ENCODE peak calls at places on chromosomes 7 and 10, in seven cellular contexts. H, O, R, Z, F, P and X are unnamed samples.

GRCh38 chr7:2260820-2261219 is 18.8 kb downstream of the NUDT1 start:
- DNase-seq in H (no peak), O (no peak), R (no peak), Z (no peak), F (no peak), P (no peak), X (no peak)

GRCh38 chr7:151782598-151783448 is 94.1 kb downstream of the PRKAG2 start:
- DNase-seq in H (peak), O (peak), R (peak), Z (peak), F (peak), P (peak), X (peak)

GRCh38 chr7:25124485-25125136 is 449 bp downstream of the CYCS start:
- DNase-seq in H (no peak), O (peak), R (peak), Z (no peak), F (no peak), P (no peak), X (no peak)

GRCh38 chr7:99621271-99621670 is 4.5 kb downstream of the ZSCAN25 start:
- DNase-seq in H (no peak), O (no peak), R (no peak), Z (peak), F (no peak), P (no peak), X (no peak)

GRCh38 chr7:149289262-149289661 is 27.3 kb downstream of the ZNF783 start:
- DNase-seq in H (no peak), O (no peak), R (no peak), Z (no peak), F (no peak), P (no peak), X (no peak)

GRCh38 chr10:119449760-119450461 is 92.6 kb downstream of the RGS10 start:
- DNase-seq in H (no peak), O (no peak), R (peak), Z (no peak), F (no peak), P (no peak), X (no peak)

GRCh38 chr10:66804911-66805310 is 120.9 kb upstream of the LRRTM3 start:
- DNase-seq in H (no peak), O (no peak), R (no peak), Z (no peak), F (no peak), P (no peak), X (no peak)

GRCh38 chr10:101229275-101230184 is at the start of gene LBX1:
- DNase-seq in H (no peak), O (no peak), R (no peak), Z (no peak), F (no peak), P (no peak), X (peak)

GRCh38 chr7:157925383-157925875 is 588.6 kb downstream of the DNAJB6 start:
- DNase-seq in H (no peak), O (peak), R (no peak), Z (no peak), F (no peak), P (no peak), X (no peak)

GRCh38 chr10:6230335-6230734 is 27.6 kb downstream of the PFKFB3 start:
- DNase-seq in H (no peak), O (peak), R (no peak), Z (no peak), F (no peak), P (no peak), X (no peak)

GRCh38 chr7:42035205-42035604 is 201.8 kb downstream of the GLI3 start:
- DNase-seq in H (no peak), O (no peak), R (no peak), Z (no peak), F (no peak), P (no peak), X (no peak)

GRCh38 chr10:23099816-23100215 is 4.4 kb downstream of the MSRB2 start:
- DNase-seq in H (no peak), O (no peak), R (no peak), Z (no peak), F (peak), P (no peak), X (peak)

GRCh38 chr7:2452074-2452507 is 24.1 kb downstream of the GRIFIN start:
- DNase-seq in H (no peak), O (peak), R (no peak), Z (no peak), F (no peak), P (no peak), X (peak)

GRCh38 chr10:125037145-125037544 is 95.2 kb downstream of the ZRANB1 start:
- DNase-seq in H (no peak), O (no peak), R (no peak), Z (no peak), F (no peak), P (peak), X (peak)

GRCh38 chr10:125035588-125036298 is 93.8 kb downstream of the ZRANB1 start:
- DNase-seq in H (no peak), O (no peak), R (no peak), Z (no peak), F (no peak), P (no peak), X (no peak)

GRCh38 chr10:125041856-125042506 is 100.1 kb downstream of the ZRANB1 start:
- DNase-seq in H (no peak), O (no peak), R (no peak), Z (no peak), F (no peak), P (no peak), X (peak)

GRCh38 chr10:125039354-125039769 is 97.4 kb downstream of the ZRANB1 start:
- DNase-seq in H (no peak), O (no peak), R (no peak), Z (no peak), F (no peak), P (no peak), X (no peak)

DNA sequence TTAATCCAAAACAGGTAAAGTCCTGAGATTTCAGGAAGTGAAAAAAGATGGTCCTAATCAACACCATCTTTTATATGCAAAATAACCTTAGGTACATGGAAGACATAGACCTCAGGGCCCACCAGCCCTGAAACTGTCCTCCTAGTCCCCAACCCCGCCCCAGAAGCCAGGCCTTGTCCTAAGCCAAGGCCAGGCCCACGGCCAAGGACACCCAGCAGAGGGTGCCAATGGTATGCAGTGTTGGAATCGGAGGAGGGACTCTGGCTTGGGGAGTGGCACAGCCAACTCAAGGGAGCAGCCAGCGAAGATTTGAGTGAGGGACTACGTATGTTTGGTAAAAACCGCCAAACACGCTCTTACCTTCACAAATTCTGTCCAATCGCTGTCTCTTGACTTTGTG is 96.7 kb downstream of the ZRANB1 start:
- DNase-seq in H (no peak), O (no peak), R (no peak), Z (no peak), F (no peak), P (peak), X (peak)
- TF ChIP-seq POLR2AphosphoS5 in H (no peak), O (no peak), R (no peak), Z (no peak), F (no peak), P (peak), X (no peak)

GRCh38 chr10:126218174-126218573 is 170.1 kb downstream of the ADAM12 start:
- DNase-seq in H (no peak), O (no peak), R (no peak), Z (no peak), F (no peak), P (no peak), X (no peak)
- TF ChIP-seq CTCF in H (no peak), O (no peak), R (no peak), Z (no peak), F (no peak), P (no peak), X (no peak)

GRCh38 chr10:132630666-132631347 is 93.2 kb downstream of the INPP5A start:
- DNase-seq in H (no peak), O (peak), R (peak), Z (no peak), F (no peak), P (no peak), X (no peak)

GRCh38 chr10:132631348-132631735 is 93.8 kb downstream of the INPP5A start:
- DNase-seq in H (no peak), O (peak), R (peak), Z (no peak), F (no peak), P (no peak), X (no peak)

GRCh38 chr10:132630156-132630555 is 92.6 kb downstream of the INPP5A start:
- DNase-seq in H (no peak), O (peak), R (peak), Z (no peak), F (no peak), P (no peak), X (no peak)

GRCh38 chr10:132627736-132628512 is 90.3 kb downstream of the INPP5A start:
- DNase-seq in H (no peak), O (peak), R (peak), Z (no peak), F (peak), P (no peak), X (no peak)

DNA sequence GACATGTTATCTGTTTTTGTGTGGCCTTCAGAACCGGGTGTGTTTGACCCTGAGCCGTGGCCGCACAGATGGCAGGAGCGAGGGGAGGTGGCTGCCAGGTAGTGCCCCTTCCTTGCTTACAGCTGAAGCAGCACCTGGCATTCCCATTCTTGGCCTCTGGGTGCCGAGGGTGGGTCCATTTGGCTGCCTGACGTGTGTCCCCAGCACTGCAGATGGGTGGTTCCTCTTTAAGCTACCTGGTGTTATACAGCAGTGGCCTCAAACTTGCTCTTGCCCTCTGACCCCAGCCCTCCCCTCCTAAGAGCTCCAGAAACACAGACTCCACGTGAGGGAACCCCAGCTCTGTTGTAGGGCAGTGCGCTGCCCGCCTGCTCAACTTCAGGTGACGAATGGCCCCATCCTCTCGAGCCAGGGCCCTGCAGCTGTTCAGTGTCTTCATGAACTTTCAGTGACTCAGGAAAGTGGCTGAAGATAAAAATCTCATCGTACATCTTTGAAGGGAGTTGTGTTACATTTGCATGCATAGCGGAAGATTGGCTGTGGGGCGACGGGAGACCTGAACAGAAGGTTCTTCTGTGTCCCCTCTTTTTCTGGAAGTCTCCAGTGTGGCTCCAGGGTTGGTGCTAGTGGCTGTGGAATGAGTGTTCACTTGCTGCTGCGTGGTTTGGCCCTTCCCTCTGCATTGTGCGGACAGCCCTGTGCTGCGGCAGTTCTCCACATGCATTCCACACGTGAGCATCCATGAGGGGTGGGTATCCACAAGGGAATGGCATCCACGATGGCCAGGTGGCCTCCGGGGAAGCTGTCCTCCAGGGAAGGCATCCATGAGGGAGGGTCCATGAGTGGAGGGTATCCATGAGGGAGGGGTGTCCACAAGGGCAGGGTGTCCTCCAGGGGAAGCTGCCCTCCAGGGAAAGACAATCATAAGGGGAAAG is 91.6 kb downstream of the INPP5A start:
- DNase-seq in H (no peak), O (peak), R (peak), Z (no peak), F (no peak), P (no peak), X (no peak)
- TF ChIP-seq POLR2AphosphoS5 in H (no peak), O (no peak), R (peak), Z (peak), F (no peak), P (no peak), X (no peak)

GRCh38 chr7:83934118-83934734 is 260.4 kb downstream of the SEMA3A start:
- DNase-seq in H (no peak), O (no peak), R (no peak), Z (no peak), F (peak), P (no peak), X (peak)
- TF ChIP-seq CTCF in H (no peak), O (no peak), R (no peak), Z (no peak), F (no peak), P (no peak), X (no peak)

GRCh38 chr10:75406158-75407065 is 4.8 kb upstream of the ZNF503 start:
- DNase-seq in H (no peak), O (no peak), R (no peak), Z (no peak), F (no peak), P (no peak), X (peak)

GRCh38 chr10:75404335-75405200 is 3.0 kb upstream of the ZNF503 start:
- DNase-seq in H (no peak), O (no peak), R (no peak), Z (no peak), F (no peak), P (no peak), X (peak)

GRCh38 chr10:75407296-75407715 is 5.7 kb upstream of the ZNF503 start:
- DNase-seq in H (no peak), O (no peak), R (no peak), Z (no peak), F (no peak), P (no peak), X (peak)

GRCh38 chr10:75404023-75404334 is 2.4 kb upstream of the ZNF503 start:
- DNase-seq in H (no peak), O (no peak), R (no peak), Z (no peak), F (no peak), P (no peak), X (no peak)

GRCh38 chr10:75405201-75406143 is 3.9 kb upstream of the ZNF503 start:
- DNase-seq in H (no peak), O (no peak), R (no peak), Z (no peak), F (no peak), P (no peak), X (peak)
- TF ChIP-seq POLR2AphosphoS5 in H (no peak), O (no peak), R (no peak), Z (peak), F (no peak), P (no peak), X (no peak)

DNA sequence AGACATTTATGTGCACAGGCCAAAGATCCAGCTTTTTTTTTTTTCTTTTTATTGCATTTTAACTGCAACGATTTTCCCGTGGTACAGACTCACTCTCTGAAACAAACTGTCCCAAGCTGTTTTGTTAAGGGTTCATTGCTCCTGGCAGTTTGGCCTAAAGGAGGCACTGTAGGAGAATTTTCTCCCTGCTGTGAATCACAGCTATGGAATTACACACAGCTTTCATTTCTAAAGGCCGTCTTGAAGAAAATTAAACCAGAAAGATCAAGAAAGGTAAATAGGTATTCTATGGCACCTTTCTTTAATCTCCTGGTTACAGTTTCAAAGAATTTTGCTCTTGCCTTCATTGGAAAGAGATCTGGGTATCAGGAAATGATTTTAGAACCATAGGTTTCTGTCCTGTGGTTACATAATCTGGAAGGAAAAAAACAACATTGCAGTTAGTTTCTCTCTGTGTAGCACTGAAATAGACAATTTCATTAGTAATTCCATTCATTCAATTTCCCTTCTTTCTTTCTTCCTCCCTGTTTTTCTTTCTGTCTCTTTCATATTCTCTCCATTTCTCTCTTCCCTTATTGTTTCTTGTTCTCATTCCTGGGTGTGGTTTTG is 51.2 kb downstream of the PDK4 start:
- DNase-seq in H (peak), O (no peak), R (peak), Z (no peak), F (peak), P (peak), X (peak)
- TF ChIP-seq CTCF in H (peak), O (peak), R (no peak), Z (peak), F (peak), P (peak), X (peak)